ENCODE peak calls at places on chromosomes 12 and 14, in five cellular contexts. U, F, T, Y and E are unnamed samples.

GRCh38 chr14:90647469-90647868 is 168.8 kb downstream of the TTC7B start:
- DNase-seq in U (no peak), T (no peak), Y (no peak), F (no peak), E (no peak)

GRCh38 chr14:55718551-55718950 is 138.5 kb downstream of the KTN1 start:
- DNase-seq in U (no peak), Y (no peak), T (no peak), F (no peak), E (no peak)

GRCh38 chr12:76337583-76337982 is 10.6 kb downstream of the BBS10 start:
- DNase-seq in Y (no peak), T (no peak), F (no peak), U (no peak), E (no peak)

GRCh38 chr12:43407816-43408645 is 144.0 kb downstream of the ADAMTS20 start:
- DNase-seq in T (no peak), Y (no peak), U (no peak), F (no peak), E (no peak)

GRCh38 chr12:91203610-91204009 is 21.0 kb upstream of the DCN start:
- DNase-seq in U (no peak), F (no peak), Y (no peak), T (no peak), E (no peak)

GRCh38 chr12:112126000-112126431 is 656 bp downstream of the TRAFD1 start:
- DNase-seq in F (no peak), U (no peak), Y (no peak), T (no peak), E (no peak)

GRCh38 chr12:307406-307805 is 44.8 kb upstream of the SLC6A13 start:
- DNase-seq in F (no peak), U (no peak), T (no peak), Y (no peak), E (no peak)

GRCh38 chr12:111759991-111760390 is 6.7 kb upstream of the ALDH2 start:
- DNase-seq in F (no peak), Y (no peak), T (no peak), U (no peak), E (no peak)

GRCh38 chr14:68685419-68686211 is 107.3 kb downstream of the ZFP36L1 start:
- DNase-seq in T (no peak), F (no peak), U (no peak), Y (peak), E (peak)

GRCh38 chr12:57452937-57453509 is 2.1 kb upstream of the INHBE start:
- DNase-seq in U (peak), F (peak), T (peak), Y (no peak), E (no peak)